ENCODE peak calls at places on chromosomes 13 and 19, in four cellular contexts. O is tibial nerve, D is breast epithelium, C is upper lobe of left lung. T is an unnamed sample.

GRCh38 chr19:15248648-15249559 is 16.7 kb upstream of the EPHX3 start:
- DNase-seq in D (peak; percentile 48), C (peak; percentile 90), O (peak; percentile 77), T (peak; percentile 72)

GRCh38 chr19:30375651-30376050 is 3.5 kb downstream of the ZNF536 start:
- DNase-seq in O (no peak), D (no peak), C (no peak), T (no peak)

GRCh38 chr13:76936736-76937135 is 11.6 kb upstream of the ACOD1 start:
- DNase-seq in O (no peak), C (no peak), D (no peak), T (no peak)

GRCh38 chr13:113664751-113665581 is 2.1 kb upstream of the GRK1 start:
- DNase-seq in D (no peak), O (no peak), C (peak; percentile 75), T (no peak)

GRCh38 chr19:35549174-35549788 is 3.9 kb downstream of the TMEM147 start:
- DNase-seq in D (no peak), O (peak; percentile 33), C (no peak), T (peak; percentile 39)

GRCh38 chr13:104327217-104327616 is 1261.0 kb upstream of the SLC10A2 start:
- DNase-seq in O (no peak), C (no peak), D (no peak), T (no peak)

GRCh38 chr19:34366670-34367423 is 1.9 kb downstream of the GPI start:
- DNase-seq in C (no peak), D (no peak), O (no peak), T (peak; percentile 29)

GRCh38 chr13:23960566-23961156 is 63.4 kb upstream of the C1QTNF9B start:
- DNase-seq in O (peak; percentile 14), D (no peak), C (no peak), T (no peak)

GRCh38 chr19:35306473-35307246 is 14.7 kb downstream of the MAG start:
- DNase-seq in D (no peak), C (no peak), O (no peak), T (no peak)

GRCh38 chr13:33015791-33016323 is 366 bp upstream of the KL start:
- DNase-seq in C (no peak), O (no peak), D (no peak), T (no peak)

GRCh38 chr19:38061294-38061693 is 154.3 kb downstream of the SIPA1L3 start:
- DNase-seq in C (no peak), O (no peak), D (no peak), T (no peak)

GRCh38 chr19:35636651-35637050 is 4.9 kb upstream of the ETV2 start:
- DNase-seq in D (no peak), C (no peak), O (no peak), T (no peak)

GRCh38 chr13:74825949-74826246 is 656.1 kb downstream of the TBC1D4 start:
- DNase-seq in D (no peak), C (no peak), O (no peak), T (no peak)

GRCh38 chr19:5947435-5947834 is 30.5 kb downstream of the RANBP3 start:
- DNase-seq in O (peak; percentile 69), C (peak; percentile 84), D (peak; percentile 68), T (no peak)

GRCh38 chr19:13143135-13143534 is 7.0 kb downstream of the STX10 start:
- DNase-seq in D (no peak), O (no peak), C (no peak), T (no peak)

GRCh38 chr19:40274585-40275544 is 10.3 kb downstream of the AKT2 start:
- DNase-seq in C (no peak), D (no peak), O (no peak), T (no peak)

GRCh38 chr19:1133471-1133929 is 29.7 kb downstream of the GPX4 start:
- DNase-seq in C (peak; percentile 89), O (no peak), D (no peak), T (peak; percentile 57)

GRCh38 chr13:111664060-111664459 is 343.6 kb downstream of the TEX29 start:
- DNase-seq in C (no peak), O (no peak), D (no peak), T (no peak)

GRCh38 chr13:47904891-47905290 is 96.2 kb downstream of the SUCLA2 start:
- DNase-seq in D (no peak), O (no peak), C (no peak), T (no peak)

GRCh38 chr19:45082170-45082569 is 3.1 kb downstream of the GEMIN7 start:
- DNase-seq in C (no peak), D (no peak), O (no peak), T (no peak)

GRCh38 chr19:40174087-40174486 is 17.1 kb upstream of the MAP3K10 start:
- DNase-seq in D (no peak), O (no peak), C (no peak), T (no peak)

GRCh38 chr19:1223018-1223855 is 14.6 kb downstream of the CBARP start:
- DNase-seq in O (no peak), D (no peak), C (peak; percentile 80), T (no peak)

GRCh38 chr19:1471514-1472107 is 7.4 kb downstream of the C19orf25 start:
- DNase-seq in O (no peak), C (peak; percentile 29), D (no peak), T (no peak)

GRCh38 chr13:110408286-110408685 is 101.2 kb downstream of the COL4A2 start:
- DNase-seq in O (no peak), D (peak; percentile 16), C (no peak), T (no peak)

GRCh38 chr13:26953273-26953672 is 192.7 kb upstream of the GPR12 start:
- DNase-seq in C (no peak), D (no peak), O (no peak), T (no peak)

GRCh38 chr13:75135325-75135825 is 346.6 kb downstream of the TBC1D4 start:
- DNase-seq in D (no peak), C (no peak), O (no peak), T (no peak)

GRCh38 chr19:49744946-49745381 is 18.1 kb downstream of the TSKS start:
- DNase-seq in D (no peak), O (no peak), C (peak; percentile 62), T (no peak)

GRCh38 chr13:42001580-42001979 is 40.7 kb upstream of the VWA8 start:
- DNase-seq in D (no peak), C (peak; percentile 37), O (no peak), T (peak; percentile 59)

GRCh38 chr19:47745010-47745901 is at the start of gene NOP53:
- DNase-seq in D (peak; percentile 98), C (peak; percentile 94), O (peak; percentile 97), T (peak; percentile 99)
- TF ChIP-seq POLR2A in D (peak; percentile 76), C (peak; percentile 67), O (peak; percentile 88), T (peak; percentile 68)

GRCh38 chr19:36915992-36916830 is at the start of the genes ZNF568 and ZNF829:
- DNase-seq in D (peak; percentile 86), O (peak; percentile 83), C (peak; percentile 94), T (peak; percentile 88)
- TF ChIP-seq POLR2A in D (no peak), O (peak; percentile 27), C (peak; percentile 22), T (no peak)

GRCh38 chr19:3404324-3405260 is 38.2 kb downstream of the NFIC start:
- DNase-seq in D (peak; percentile 91), O (peak; percentile 75), C (peak; percentile 95), T (peak; percentile 92)
- TF ChIP-seq POLR2A in D (peak; percentile 59), O (peak; percentile 59), C (peak; percentile 53), T (peak; percentile 68)

GRCh38 chr13:30112602-30113435 is 194.5 kb downstream of the KATNAL1 start:
- DNase-seq in D (peak; percentile 84), O (peak; percentile 75), C (no peak), T (peak; percentile 67)
- TF ChIP-seq POLR2A in D (no peak), O (no peak), C (no peak), T (no peak)